ENCODE peak calls at places on chromosomes 16 and 17, in eight cellular contexts. G is upper lobe of left lung, M is endothelial cell of umbilical vein, J is tibial nerve, D is prostate gland, O is adrenal gland, Q is spleen, I is K562. N is an unnamed sample.

GRCh38 chr17:7056386-7056785 is 12.5 kb upstream of the SLC16A11 start:
- DNase-seq in G (no peak), M (no peak), J (no peak), D (no peak), O (no peak), Q (no peak), I (no peak), N (no peak)

GRCh38 chr16:17334096-17334495 is 136.7 kb downstream of the XYLT1 start:
- DNase-seq in G (no peak), M (no peak), J (no peak), D (no peak), O (peak), Q (no peak), I (no peak), N (no peak)

GRCh38 chr17:29141484-29141835 is 38.7 kb downstream of the MYO18A start:
- DNase-seq in G (no peak), M (no peak), J (no peak), D (no peak), O (no peak), Q (no peak), I (no peak), N (no peak)

GRCh38 chr16:87702325-87702811 is 63.4 kb downstream of the KLHDC4 start:
- DNase-seq in G (peak), M (peak), J (no peak), D (no peak), O (no peak), Q (peak), I (peak), N (peak)

GRCh38 chr17:30173649-30174048 is 57.0 kb downstream of the NSRP1 start:
- DNase-seq in G (no peak), M (no peak), J (no peak), D (no peak), O (no peak), Q (no peak), I (no peak), N (no peak)

GRCh38 chr16:56382459-56382858 is 42.9 kb downstream of the AMFR start:
- DNase-seq in G (no peak), M (no peak), J (no peak), D (no peak), O (no peak), Q (no peak), I (no peak), N (no peak)

GRCh38 chr17:2388705-2389099 is 12.2 kb downstream of the MNT start:
- DNase-seq in G (no peak), M (no peak), J (no peak), D (no peak), O (no peak), Q (no peak), I (no peak), N (peak)

GRCh38 chr17:72387969-72388368 is 267.1 kb downstream of the SOX9 start:
- DNase-seq in G (no peak), M (no peak), J (no peak), D (no peak), O (no peak), Q (no peak), I (no peak), N (no peak)

GRCh38 chr17:47218896-47219430 is 9.8 kb downstream of the MYL4 start:
- DNase-seq in G (no peak), M (peak), J (no peak), D (no peak), O (no peak), Q (no peak), I (peak), N (peak)

DNA sequence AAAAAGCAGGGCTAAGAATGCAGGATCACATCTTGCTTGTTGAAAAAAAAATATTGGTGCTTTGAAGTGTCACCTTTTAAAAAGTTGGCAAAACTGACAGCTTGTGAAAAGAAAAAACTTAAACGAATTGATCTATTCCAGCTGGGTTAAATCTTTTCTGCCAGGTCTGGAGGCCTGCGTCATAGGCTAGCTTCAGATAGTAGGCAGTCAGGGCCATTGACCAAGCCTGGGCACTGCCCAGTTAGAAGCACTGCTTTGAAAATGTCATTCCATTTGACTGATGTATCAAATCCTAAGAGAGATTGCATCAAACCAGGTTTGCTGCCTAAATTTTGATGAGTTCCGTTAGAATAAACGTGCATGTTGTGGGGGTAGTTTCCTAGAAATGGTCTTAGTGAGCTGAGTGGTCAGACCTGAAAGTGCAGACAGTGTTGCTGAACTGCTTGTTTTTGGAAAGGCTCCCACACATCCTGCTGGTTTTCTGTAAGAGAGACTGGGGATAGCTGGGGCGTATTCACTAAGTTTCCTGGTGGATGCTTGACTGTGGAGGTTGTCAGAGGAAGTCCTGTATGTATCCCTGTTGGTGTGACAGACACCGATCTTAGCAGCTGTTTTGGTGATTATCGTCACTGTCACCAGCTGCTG is 38.8 kb downstream of the NUP88 start:
- DNase-seq in G (no peak), M (no peak), J (no peak), D (no peak), O (peak), Q (no peak), I (no peak), N (no peak)
- TF ChIP-seq POLR2A in G (no peak), M (no peak), J (no peak), D (no peak), O (no peak), Q (no peak), I (no peak), N (no peak)

DNA sequence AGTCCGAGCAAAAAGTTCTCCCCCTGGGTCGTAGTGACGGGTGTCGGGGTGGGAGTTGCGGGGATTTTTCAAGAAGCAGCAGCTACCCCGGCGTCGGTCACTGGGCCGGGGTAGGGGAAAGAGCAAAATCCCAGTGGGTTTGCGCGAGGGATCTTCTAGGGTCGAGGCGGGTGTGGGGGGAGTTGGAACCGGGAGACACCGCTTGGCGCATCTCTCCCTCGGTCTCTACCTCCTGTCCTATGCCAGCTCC is 2.3 kb upstream of the UBTF start:
- DNase-seq in G (no peak), M (no peak), J (no peak), D (no peak), O (no peak), Q (no peak), I (no peak), N (no peak)
- TF ChIP-seq POLR2A in G (peak), M (no peak), J (no peak), D (peak), O (no peak), Q (no peak), I (no peak), N (peak)

DNA sequence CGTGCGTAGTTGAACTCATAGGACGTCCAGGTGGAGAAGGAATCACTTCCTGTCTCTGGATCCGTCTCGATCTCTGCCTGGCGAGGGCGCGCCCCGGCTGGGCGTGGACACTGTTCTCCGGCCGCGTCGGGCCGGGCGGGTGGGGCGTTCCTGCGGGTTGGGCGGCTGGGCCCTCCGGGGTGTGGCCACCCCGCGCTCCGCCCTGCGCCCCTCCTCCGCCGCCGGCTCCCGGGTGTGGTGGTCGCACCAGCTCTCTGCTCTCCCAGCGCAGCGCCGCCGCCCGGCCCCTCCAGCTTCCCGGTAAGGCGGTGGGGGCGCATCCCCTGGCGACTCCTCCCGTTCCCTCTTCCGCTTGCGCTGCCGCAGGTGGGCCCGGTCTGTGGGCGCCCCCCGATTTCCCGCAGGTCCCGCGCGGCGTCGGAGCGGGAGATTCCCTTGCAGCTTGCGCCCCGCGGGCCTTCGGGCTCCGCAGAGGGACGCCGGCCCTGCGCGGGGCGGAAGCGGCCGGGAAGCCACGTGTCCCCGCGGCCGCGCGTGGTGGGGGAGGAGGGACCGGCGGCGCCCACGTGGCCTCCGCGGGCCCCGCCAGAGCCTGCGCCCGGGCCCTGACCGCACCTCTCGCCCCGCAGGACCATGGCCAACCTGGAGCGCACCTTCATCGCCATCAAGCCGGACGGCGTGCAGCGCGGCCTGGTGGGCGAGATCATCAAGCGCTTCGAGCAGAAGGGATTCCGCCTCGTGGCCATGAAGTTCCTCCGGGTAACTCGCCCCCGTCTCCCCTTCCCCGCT is at the start of gene NME2:
- DNase-seq in G (peak), M (peak), J (peak), D (peak), O (peak), Q (peak), I (peak), N (peak)
- TF ChIP-seq POLR2A in G (peak), M (peak), J (peak), D (peak), O (peak), Q (no peak), I (peak), N (peak)

GRCh38 chr17:68289936-68290267 is 1.0 kb downstream of the SLC16A6 start:
- DNase-seq in G (no peak), M (no peak), J (no peak), D (no peak), O (no peak), Q (no peak), I (no peak), N (no peak)

GRCh38 chr17:68288375-68288774 is 2.6 kb downstream of the SLC16A6 start:
- DNase-seq in G (no peak), M (no peak), J (no peak), D (no peak), O (no peak), Q (no peak), I (no peak), N (no peak)

GRCh38 chr17:68290268-68290954 is 516 bp downstream of the SLC16A6 start:
- DNase-seq in G (peak), M (no peak), J (no peak), D (peak), O (peak), Q (peak), I (no peak), N (peak)

GRCh38 chr17:68289473-68289872 is 1.5 kb downstream of the SLC16A6 start:
- DNase-seq in G (no peak), M (no peak), J (no peak), D (peak), O (no peak), Q (no peak), I (no peak), N (no peak)

GRCh38 chr17:68288804-68289203 is 2.1 kb downstream of the SLC16A6 start:
- DNase-seq in G (no peak), M (no peak), J (no peak), D (no peak), O (no peak), Q (no peak), I (no peak), N (peak)
- TF ChIP-seq POLR2A in G (no peak), M (no peak), J (no peak), D (no peak), O (no peak), Q (no peak), I (no peak), N (no peak)

GRCh38 chr16:58197314-58198012 is 443 bp downstream of the CSNK2A2 start:
- DNase-seq in G (peak), M (no peak), J (no peak), D (no peak), O (no peak), Q (peak), I (peak), N (peak)

GRCh38 chr16:58198739-58199411 is 969 bp upstream of the CSNK2A2 start:
- DNase-seq in G (no peak), M (no peak), J (no peak), D (no peak), O (no peak), Q (no peak), I (no peak), N (peak)

GRCh38 chr16:58196898-58197313 is 1.0 kb downstream of the CSNK2A2 start:
- DNase-seq in G (peak), M (peak), J (no peak), D (no peak), O (no peak), Q (no peak), I (no peak), N (peak)

GRCh38 chr16:58200398-58200797 is 2.5 kb upstream of the CSNK2A2 start:
- DNase-seq in G (no peak), M (no peak), J (no peak), D (no peak), O (no peak), Q (no peak), I (no peak), N (no peak)

GRCh38 chr16:58198022-58198683 is at the start of gene CSNK2A2:
- DNase-seq in G (peak), M (no peak), J (peak), D (peak), O (peak), Q (peak), I (peak), N (peak)
- TF ChIP-seq POLR2A in G (no peak), M (no peak), J (no peak), D (no peak), O (peak), Q (no peak), I (peak), N (no peak)

GRCh38 chr16:71585318-71585703 is 8.4 kb upstream of the TAT start:
- DNase-seq in G (no peak), M (no peak), J (no peak), D (no peak), O (no peak), Q (no peak), I (no peak), N (no peak)
- TF ChIP-seq POLR2A in G (no peak), M (no peak), J (no peak), D (no peak), O (no peak), Q (no peak), I (no peak), N (no peak)